ENCODE peak calls at places on chromosomes 11 and 22, in four cellular contexts. I is heart left ventricle, Y is IMR-90, F is upper lobe of left lung. M is an unnamed sample. For H3K4me1, the result is how much of the 10 kb centered on the place peaks cover.

GRCh38 chr11:116871248-116871647 is 33.8 kb upstream of the APOA1 start:
- ATAC-seq in I (peak), Y (peak), F (peak), M (no peak)

GRCh38 chr11:134616048-134616447 is 204.0 kb upstream of the B3GAT1 start:
- ATAC-seq in I (no peak), Y (no peak), F (no peak), M (no peak)

GRCh38 chr11:126824035-126824607 is 176.4 kb downstream of the KIRREL3 start:
- ATAC-seq in I (no peak), Y (no peak), F (peak), M (no peak)

GRCh38 chr22:25644122-25644521 is 79.6 kb downstream of the GRK3 start:
- ATAC-seq in I (peak), Y (no peak), F (no peak), M (no peak)

GRCh38 chr22:49760630-49761571 is 66.8 kb downstream of the BRD1 start:
- ATAC-seq in I (no peak), Y (peak), F (no peak), M (no peak)

GRCh38 chr11:134270250-134270714 is 5.9 kb upstream of the GLB1L3 start:
- ATAC-seq in I (no peak), Y (no peak), F (no peak), M (no peak)

GRCh38 chr11:18321622-18321990 is 334 bp downstream of the HPS5 start:
- ATAC-seq in I (no peak), Y (peak), F (peak), M (no peak)

GRCh38 chr11:96098511-96099241 is 174.8 kb upstream of the MTMR2 start:
- ATAC-seq in I (no peak), Y (peak), F (no peak), M (no peak)

GRCh38 chr11:47185305-47186075 is 744 bp downstream of the PACSIN3 start:
- ATAC-seq in I (peak), Y (peak), F (peak), M (peak)

GRCh38 chr11:101880208-101880607 is 34.6 kb upstream of the CEP126 start:
- ATAC-seq in I (no peak), Y (peak), F (no peak), M (no peak)

GRCh38 chr11:9776203-9776602 is 112.3 kb downstream of the SWAP70 start:
- ATAC-seq in I (no peak), Y (no peak), F (no peak), M (no peak)

GRCh38 chr11:106379712-106380111 is 302.2 kb downstream of the AASDHPPT start:
- ATAC-seq in I (no peak), Y (no peak), F (no peak), M (no peak)

GRCh38 chr11:33701831-33702230 is 1.2 kb upstream of the C11orf91 start:
- ATAC-seq in I (peak), Y (peak), F (no peak), M (no peak)

GRCh38 chr22:47089374-47089773 is 326.9 kb downstream of the TBC1D22A start:
- ATAC-seq in I (no peak), Y (no peak), F (no peak), M (no peak)

GRCh38 chr11:14269956-14270355 is 89.0 kb downstream of the RRAS2 start:
- ATAC-seq in I (no peak), Y (no peak), F (no peak), M (no peak)

GRCh38 chr11:11436715-11437313 is 83.8 kb upstream of the CSNK2A3 start:
- ATAC-seq in I (peak), Y (no peak), F (no peak), M (peak)

GRCh38 chr11:77672276-77672675 is 34.7 kb upstream of the CLNS1A start:
- ATAC-seq in I (peak), Y (peak), F (no peak), M (no peak)

GRCh38 chr11:10267821-10268220 is 26.2 kb downstream of the SBF2 start:
- ATAC-seq in I (no peak), Y (no peak), F (no peak), M (no peak)

GRCh38 chr11:71504526-71504925 is 22.5 kb upstream of the KRTAP5-7 start:
- ATAC-seq in I (no peak), Y (no peak), F (no peak), M (no peak)

GRCh38 chr11:114195981-114196731 is 100.0 kb upstream of the NNMT start:
- ATAC-seq in I (no peak), Y (no peak), F (peak), M (no peak)

GRCh38 chr11:8099291-8099899 is 18.4 kb downstream of the TUB start:
- ATAC-seq in I (peak), Y (peak), F (peak), M (peak)

GRCh38 chr11:116364357-116364756 is 408.4 kb downstream of the BUD13 start:
- ATAC-seq in I (no peak), Y (no peak), F (no peak), M (no peak)

GRCh38 chr11:12184696-12185095 is 74.3 kb downstream of the MICAL2 start:
- ATAC-seq in I (no peak), Y (no peak), F (no peak), M (no peak)

GRCh38 chr11:44566952-44567875 is 1.8 kb downstream of the CD82 start:
- ATAC-seq in I (no peak), Y (no peak), F (no peak), M (no peak)

GRCh38 chr11:63961608-63962412 is 12.6 kb upstream of the COX8A start:
- ATAC-seq in I (peak), Y (peak), F (peak), M (peak)

GRCh38 chr22:17158568-17159503 is at the start of gene HDHD5:
- ATAC-seq in I (peak), Y (peak), F (peak), M (peak)
- TF ChIP-seq POLR2A in I (no peak), Y (no peak), F (no peak), M (peak)

GRCh38 chr11:23725752-23726151 is 771.1 kb upstream of the LUZP2 start:
- ATAC-seq in I (no peak), Y (no peak), F (no peak), M (no peak)
- H3K4me1 ChIP-seq in I (under half), Y (under half), F (under half), M (under half)

GRCh38 chr11:61752925-61753551 is 602 bp downstream of the MYRF start:
- ATAC-seq in I (no peak), Y (peak), F (no peak), M (no peak)

GRCh38 chr11:61753672-61754071 is 1.2 kb downstream of the MYRF start:
- ATAC-seq in I (no peak), Y (no peak), F (no peak), M (no peak)

GRCh38 chr11:61751384-61751783 is 1.1 kb upstream of the MYRF start:
- ATAC-seq in I (no peak), Y (no peak), F (no peak), M (no peak)

GRCh38 chr11:61750631-61751273 is 1.7 kb upstream of the MYRF start:
- ATAC-seq in I (no peak), Y (no peak), F (no peak), M (no peak)

GRCh38 chr11:61752117-61752924 is at the start of gene MYRF:
- ATAC-seq in I (peak), Y (peak), F (peak), M (peak)
- TF ChIP-seq POLR2A in I (no peak), Y (no peak), F (no peak), M (no peak)

GRCh38 chr22:39522567-39523300 is 2.4 kb downstream of the ATF4 start:
- ATAC-seq in I (peak), Y (no peak), F (no peak), M (no peak)
- H3K4me1 ChIP-seq in I (half or more), Y (under half), F (half or more), M (half or more)

GRCh38 chr11:2210366-2211112 is 38.9 kb upstream of the TH start:
- ATAC-seq in I (no peak), Y (no peak), F (no peak), M (no peak)

GRCh38 chr11:2209900-2210321 is 38.3 kb upstream of the TH start:
- ATAC-seq in I (no peak), Y (no peak), F (no peak), M (no peak)

GRCh38 chr11:2208691-2209369 is 37.2 kb upstream of the TH start:
- ATAC-seq in I (no peak), Y (no peak), F (no peak), M (no peak)

GRCh38 chr11:2207773-2208621 is 36.4 kb upstream of the TH start:
- ATAC-seq in I (no peak), Y (no peak), F (no peak), M (no peak)

GRCh38 chr11:2209370-2209801 is 37.8 kb upstream of the TH start:
- ATAC-seq in I (no peak), Y (no peak), F (no peak), M (no peak)
- TF ChIP-seq POLR2A in I (no peak), Y (no peak), F (no peak), M (no peak)

M was measured in gastroesophageal sphincter.